ENCODE peak calls at places on chromosomes 7 and 10, in four cellular contexts. C is K562, A is HepG2, S is A549. K is an unnamed sample.

GRCh38 chr7:16512097-16512496 is 14.5 kb upstream of the LRRC72 start:
- DNase-seq in C (no peak), A (no peak), S (no peak), K (no peak)

GRCh38 chr7:16318989-16319915 is 102.1 kb downstream of the CRPPA start:
- DNase-seq in C (no peak), A (no peak), S (peak), K (no peak)

GRCh38 chr7:66413379-66414114 is 208.4 kb downstream of the TPST1 start:
- DNase-seq in C (no peak), A (no peak), S (peak), K (peak)

GRCh38 chr7:140155428-140155827 is 21.4 kb downstream of the KDM7A start:
- DNase-seq in C (no peak), A (no peak), S (no peak), K (peak)

GRCh38 chr7:82481499-82482097 is 38.0 kb upstream of the CACNA2D1 start:
- DNase-seq in C (peak), A (peak), S (peak), K (peak)

GRCh38 chr10:89591796-89592271 is 53.2 kb downstream of the PANK1 start:
- DNase-seq in C (no peak), A (no peak), S (no peak), K (no peak)

GRCh38 chr7:16919440-16919839 is 37.7 kb upstream of the AGR3 start:
- DNase-seq in C (no peak), A (no peak), S (no peak), K (no peak)

GRCh38 chr7:128299109-128299514 is 44.6 kb downstream of the RBM28 start:
- DNase-seq in C (no peak), A (no peak), S (no peak), K (no peak)

GRCh38 chr7:44189286-44189992 is at the start of gene GCK:
- DNase-seq in C (no peak), A (no peak), S (no peak), K (no peak)

GRCh38 chr10:21329995-21330627 is 195.4 kb downstream of the SKIDA1 start:
- DNase-seq in C (peak), A (peak), S (peak), K (no peak)

GRCh38 chr7:87231715-87232114 is 12.2 kb upstream of the TMEM243 start:
- DNase-seq in C (no peak), A (no peak), S (no peak), K (no peak)

GRCh38 chr7:37495574-37496184 is 47.0 kb upstream of the ELMO1 start:
- DNase-seq in C (peak), A (peak), S (peak), K (peak)

GRCh38 chr10:119725550-119726290 is at the start of gene INPP5F:
- DNase-seq in C (peak), A (peak), S (peak), K (peak)

GRCh38 chr7:112105584-112106540 is 100.3 kb downstream of the DOCK4 start:
- DNase-seq in C (no peak), A (no peak), S (no peak), K (no peak)

GRCh38 chr7:100390286-100391028 is 17.2 kb downstream of the PILRA start:
- DNase-seq in C (no peak), A (no peak), S (no peak), K (no peak)

GRCh38 chr10:122422266-122422980 is 32.0 kb upstream of the ARMS2 start:
- DNase-seq in C (no peak), A (no peak), S (no peak), K (no peak)

GRCh38 chr7:43108255-43109011 is 4.0 kb upstream of the HECW1 start:
- DNase-seq in C (peak), A (peak), S (peak), K (peak)

GRCh38 chr10:86300931-86301330 is 65.7 kb downstream of the GRID1 start:
- DNase-seq in C (no peak), A (no peak), S (no peak), K (no peak)

GRCh38 chr10:110783509-110784103 is 88.1 kb upstream of the PDCD4 start:
- DNase-seq in C (no peak), A (no peak), S (no peak), K (no peak)

GRCh38 chr7:153034791-153035190 is 275.2 kb downstream of the ACTR3B start:
- DNase-seq in C (no peak), A (no peak), S (no peak), K (no peak)

GRCh38 chr7:104790440-104790839 is 223.6 kb upstream of the KMT2E start:
- DNase-seq in C (no peak), A (no peak), S (no peak), K (no peak)

GRCh38 chr10:51733061-51733460 is 33.7 kb upstream of the CSTF2T start:
- DNase-seq in C (no peak), A (no peak), S (no peak), K (no peak)

GRCh38 chr7:110633313-110633712 is 457.6 kb upstream of the LRRN3 start:
- DNase-seq in C (no peak), A (no peak), S (no peak), K (no peak)

GRCh38 chr10:78386495-78386894 is 352.8 kb downstream of the RPS24 start:
- DNase-seq in C (no peak), A (no peak), S (no peak), K (no peak)

GRCh38 chr10:1159131-1160061 is 103.2 kb downstream of the WDR37 start:
- DNase-seq in C (peak), A (no peak), S (no peak), K (peak)

GRCh38 chr10:60282771-60283353 is 106.8 kb downstream of the ANK3 start:
- DNase-seq in C (peak), A (peak), S (peak), K (no peak)

GRCh38 chr10:60894816-60895215 is 49.2 kb downstream of the RHOBTB1 start:
- DNase-seq in C (no peak), A (peak), S (peak), K (no peak)

GRCh38 chr7:151088856-151089699 is 2.8 kb downstream of the AGAP3 start:
- DNase-seq in C (no peak), A (peak), S (no peak), K (no peak)

GRCh38 chr7:8536431-8536830 is 103.0 kb downstream of the NXPH1 start:
- DNase-seq in C (no peak), A (no peak), S (no peak), K (no peak)

GRCh38 chr7:47979145-47979831 is at the start of gene HUS1:
- DNase-seq in C (peak), A (peak), S (peak), K (peak)

GRCh38 chr10:28719789-28720436 is 42.6 kb downstream of the BAMBI start:
- DNase-seq in C (peak), A (peak), S (peak), K (no peak)

GRCh38 chr7:100369105-100369504 is 4.2 kb upstream of the PILRA start:
- DNase-seq in C (peak), A (no peak), S (no peak), K (no peak)

GRCh38 chr7:90625562-90625961 is 29.4 kb downstream of the CDK14 start:
- DNase-seq in C (no peak), A (no peak), S (no peak), K (peak)

GRCh38 chr10:28432210-28432676 is 100.7 kb upstream of the WAC start:
- DNase-seq in C (peak), A (peak), S (peak), K (peak)

GRCh38 chr10:119443441-119443840 is 99.1 kb downstream of the RGS10 start:
- DNase-seq in C (no peak), A (no peak), S (no peak), K (no peak)

GRCh38 chr10:88482220-88482619 is 100.9 kb downstream of the RNLS start:
- DNase-seq in C (no peak), A (no peak), S (no peak), K (no peak)

GRCh38 chr7:36086571-36086970 is 66.5 kb upstream of the EEPD1 start:
- DNase-seq in C (no peak), A (no peak), S (no peak), K (no peak)

GRCh38 chr10:79483948-79484347 is 28.4 kb upstream of the EIF5AL1 start:
- DNase-seq in C (no peak), A (no peak), S (no peak), K (peak)

GRCh38 chr10:79483299-79483698 is 29.0 kb upstream of the EIF5AL1 start:
- DNase-seq in C (no peak), A (no peak), S (no peak), K (no peak)

GRCh38 chr10:79487296-79488194 is 24.8 kb upstream of the EIF5AL1 start:
- DNase-seq in C (peak), A (peak), S (peak), K (peak)

GRCh38 chr10:79482721-79483120 is 29.6 kb upstream of the EIF5AL1 start:
- DNase-seq in C (no peak), A (no peak), S (no peak), K (no peak)

GRCh38 chr10:79484476-79484875 is 27.9 kb upstream of the EIF5AL1 start:
- DNase-seq in C (no peak), A (no peak), S (no peak), K (no peak)
- TF ChIP-seq REST in C (no peak), A (no peak), S (no peak), K (no peak)

DNA sequence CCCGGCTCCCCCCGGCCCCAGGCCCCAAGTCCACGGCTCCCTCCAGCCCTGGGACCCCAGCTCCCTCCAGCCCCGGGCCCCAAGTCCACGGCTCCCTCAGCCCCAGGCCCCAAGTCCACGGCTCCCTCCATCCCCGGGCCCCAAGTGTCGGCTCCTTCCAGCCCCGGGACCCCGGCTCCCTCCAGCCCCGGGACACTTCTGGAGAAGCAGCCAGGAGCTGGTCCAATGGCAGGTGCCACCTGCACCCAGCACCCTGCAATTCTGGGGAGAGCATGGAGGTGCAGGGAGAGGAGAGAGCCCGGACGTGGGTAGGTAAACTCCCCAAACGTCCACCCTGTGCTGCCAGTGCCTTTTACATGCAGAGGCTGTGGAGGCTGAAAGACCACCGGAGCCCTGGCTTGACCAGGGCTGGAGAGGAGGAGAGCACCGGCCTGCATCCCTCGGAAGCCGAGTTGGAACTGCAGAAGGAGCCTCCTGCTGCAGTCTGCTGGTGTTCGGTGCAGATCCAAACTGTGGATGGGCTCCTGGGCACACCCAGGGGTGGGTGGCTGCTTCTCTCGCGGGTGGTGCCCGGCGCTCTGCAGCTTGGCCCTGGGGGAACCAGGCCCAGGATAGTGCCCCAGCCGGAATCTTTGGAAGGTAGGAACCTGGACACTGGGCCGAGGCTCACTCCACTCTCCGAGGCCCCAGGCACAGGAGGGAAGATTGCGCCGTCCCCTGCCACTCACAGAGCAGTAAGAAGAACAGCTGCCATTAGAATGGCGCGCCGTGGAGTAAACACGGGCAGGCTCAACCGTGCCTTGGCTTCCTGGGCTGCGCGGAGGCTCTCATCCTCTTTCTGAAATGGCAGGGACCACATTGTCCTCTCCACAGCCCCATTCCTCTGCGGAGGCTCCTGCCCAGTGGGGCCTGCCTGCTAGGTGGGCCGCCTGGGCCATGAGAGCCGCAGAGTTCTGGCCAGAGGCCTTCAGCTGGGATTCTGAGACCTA is 14.7 kb downstream of the SHH start:
- DNase-seq in C (no peak), A (no peak), S (no peak), K (no peak)
- H3K4me3 ChIP-seq in C (no peak), A (peak), S (peak), K (no peak)

DNA sequence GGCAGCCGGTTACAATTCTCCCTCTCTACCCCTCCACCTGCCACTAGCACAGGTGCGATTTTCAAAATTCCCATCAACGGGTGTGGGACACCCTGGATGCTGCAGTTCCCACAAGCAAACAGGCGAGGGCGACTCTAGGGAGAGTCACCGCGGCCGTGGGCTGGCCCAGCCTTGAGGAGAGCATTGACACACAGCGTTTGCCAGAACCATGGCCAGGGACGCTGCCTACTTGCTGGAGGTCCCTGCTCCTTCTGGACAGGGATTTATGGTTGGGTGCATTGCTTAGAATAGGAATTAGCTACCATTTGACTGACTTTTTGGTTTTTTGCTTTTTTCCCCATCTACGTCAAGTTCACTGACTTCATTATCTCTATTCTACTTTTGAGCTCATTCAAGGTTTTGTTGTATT is 19.0 kb upstream of the CLDN4 start:
- DNase-seq in C (peak), A (peak), S (peak), K (peak)
- TF ChIP-seq REST in C (no peak), A (peak), S (peak), K (peak)

GRCh38 chr7:143882020-143882610 is 19.9 kb downstream of the TCAF1 start:
- DNase-seq in C (no peak), A (peak), S (no peak), K (peak)
- H3K4me3 ChIP-seq in C (no peak), A (peak), S (no peak), K (peak)

GRCh38 chr7:120857558-120858298 is at the start of gene TSPAN12:
- DNase-seq in C (peak), A (peak), S (peak), K (peak)
- TF ChIP-seq REST in C (no peak), A (no peak), S (no peak), K (no peak)

GRCh38 chr7:1501487-1502270 is 2.5 kb downstream of the INTS1 start:
- DNase-seq in C (no peak), A (no peak), S (no peak), K (no peak)

GRCh38 chr7:1503390-1503789 is 799 bp downstream of the INTS1 start:
- DNase-seq in C (no peak), A (no peak), S (no peak), K (no peak)

GRCh38 chr7:1503816-1504775 is at the start of gene INTS1:
- DNase-seq in C (peak), A (peak), S (peak), K (peak)

GRCh38 chr7:1500064-1500807 is 4.0 kb downstream of the INTS1 start:
- DNase-seq in C (no peak), A (no peak), S (no peak), K (no peak)

DNA sequence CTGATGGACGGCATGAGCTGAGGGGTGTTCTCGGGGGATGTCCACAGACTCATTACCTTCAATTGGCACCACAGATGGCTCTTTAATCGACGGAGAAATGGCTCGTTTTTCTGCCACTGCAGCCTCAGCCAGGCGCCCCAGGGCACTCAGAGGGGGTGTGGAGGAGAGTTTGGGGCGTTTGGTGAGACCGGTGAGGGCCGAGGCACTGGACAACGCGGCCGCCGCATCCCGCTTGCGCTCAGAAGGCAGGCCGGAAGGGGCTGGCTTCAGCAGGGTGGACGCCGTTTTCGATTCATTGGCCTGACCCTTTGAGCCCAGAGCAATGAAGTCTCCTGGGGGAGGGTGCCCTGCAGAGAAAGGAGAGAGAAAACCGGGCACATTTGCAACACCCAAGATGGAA is 1.3 kb downstream of the INTS1 start:
- DNase-seq in C (no peak), A (no peak), S (no peak), K (no peak)
- H3K4me3 ChIP-seq in C (peak), A (peak), S (peak), K (peak)

GRCh38 chr10:35126530-35127288 is at the start of gene CREM:
- DNase-seq in C (peak), A (peak), S (peak), K (peak)
- TF ChIP-seq REST in C (no peak), A (no peak), S (no peak), K (peak)

GRCh38 chr10:79927111-79927828 is 21.6 kb downstream of the SFTPD start:
- DNase-seq in C (no peak), A (peak), S (no peak), K (peak)

GRCh38 chr10:79923669-79924068 is 25.2 kb downstream of the SFTPD start:
- DNase-seq in C (no peak), A (no peak), S (no peak), K (no peak)

GRCh38 chr10:79925614-79926013 is 23.3 kb downstream of the SFTPD start:
- DNase-seq in C (no peak), A (no peak), S (no peak), K (no peak)

GRCh38 chr10:79926037-79926436 is 22.9 kb downstream of the SFTPD start:
- DNase-seq in C (no peak), A (no peak), S (no peak), K (no peak)

GRCh38 chr10:79923145-79923544 is 25.8 kb downstream of the SFTPD start:
- DNase-seq in C (no peak), A (no peak), S (no peak), K (no peak)
- H3K4me3 ChIP-seq in C (no peak), A (no peak), S (no peak), K (no peak)

GRCh38 chr7:155276800-155277375 is 20.8 kb upstream of the INSIG1 start:
- DNase-seq in C (no peak), A (no peak), S (no peak), K (no peak)

GRCh38 chr7:155277385-155277994 is 20.2 kb upstream of the INSIG1 start:
- DNase-seq in C (peak), A (no peak), S (no peak), K (no peak)

GRCh38 chr7:155278921-155279320 is 18.8 kb upstream of the INSIG1 start:
- DNase-seq in C (no peak), A (no peak), S (no peak), K (no peak)

GRCh38 chr7:155276032-155276799 is 21.5 kb upstream of the INSIG1 start:
- DNase-seq in C (no peak), A (no peak), S (no peak), K (no peak)

GRCh38 chr7:155274956-155275355 is 22.7 kb upstream of the INSIG1 start:
- DNase-seq in C (no peak), A (no peak), S (no peak), K (no peak)
- TF ChIP-seq REST in C (no peak), A (no peak), S (no peak), K (no peak)

K was measured in SK-N-SH.